ENCODE peak calls at places on chromosomes 3 and 15, in seven cellular contexts. C is thyroid gland; S is SW480; K is fibroblast of mammary gland; P is stimulated activated CD4-positive, alpha-beta T cell treated with anti-CD3 and anti-CD28 coated beads, Interleukin-1b, Interleukin-23, amount 100 ng/mL, for 24 hours; H is brain microvascular endothelial cell; B is globus pallidus. L is an unnamed sample.

GRCh38 chr3:62183087-62183486 is 190.3 kb downstream of the FEZF2 start:
- DNase-seq in C (no peak), S (no peak), K (no peak), P (no peak), H (no peak), B (no peak), L (no peak)

GRCh38 chr3:123546133-123546755 is 38.6 kb downstream of the HACD2 start:
- DNase-seq in C (no peak), S (no peak), K (peak), P (no peak), H (peak), B (peak), L (no peak)

GRCh38 chr3:73661262-73661661 is 36.5 kb upstream of the PDZRN3 start:
- DNase-seq in C (no peak), S (peak), K (peak), P (no peak), H (peak), B (no peak), L (no peak)

GRCh38 chr15:74514039-74514438 is 27.0 kb upstream of the ARID3B start:
- DNase-seq in C (no peak), S (no peak), K (no peak), P (no peak), H (no peak), B (no peak), L (no peak)

GRCh38 chr15:88708256-88709054 is 69.6 kb downstream of the ISG20 start:
- DNase-seq in C (no peak), S (no peak), K (peak), P (no peak), H (peak), B (no peak), L (no peak)

GRCh38 chr3:189937302-189938255 is 183.1 kb downstream of the P3H2 start:
- DNase-seq in C (no peak), S (peak), K (peak), P (no peak), H (peak), B (no peak), L (no peak)

GRCh38 chr3:194304186-194304917 is 46.8 kb downstream of the CPN2 start:
- DNase-seq in C (peak), S (no peak), K (no peak), P (no peak), H (no peak), B (no peak), L (peak)

GRCh38 chr15:67822537-67823370 is 2.6 kb upstream of the SKOR1 start:
- DNase-seq in C (no peak), S (no peak), K (no peak), P (no peak), H (no peak), B (no peak), L (no peak)

GRCh38 chr3:177237206-177237605 is 39.9 kb upstream of the TBL1XR1 start:
- DNase-seq in C (no peak), S (no peak), K (peak), P (no peak), H (no peak), B (no peak), L (no peak)

GRCh38 chr3:120344349-120344748 is 4.8 kb downstream of the LRRC58 start:
- DNase-seq in C (no peak), S (peak), K (peak), P (no peak), H (no peak), B (no peak), L (no peak)

GRCh38 chr3:151604941-151605340 is 128.8 kb upstream of the AADACL2 start:
- DNase-seq in C (no peak), S (no peak), K (no peak), P (no peak), H (peak), B (no peak), L (no peak)

GRCh38 chr3:149480326-149481017 is 6.0 kb downstream of the TM4SF4 start:
- DNase-seq in C (peak), S (peak), K (peak), P (no peak), H (peak), B (peak), L (no peak)

GRCh38 chr15:75620776-75621536 is 4.6 kb downstream of the SNUPN start:
- DNase-seq in C (peak), S (no peak), K (peak), P (no peak), H (peak), B (no peak), L (no peak)

GRCh38 chr3:126212629-126213375 is 32.4 kb upstream of the ALDH1L1 start:
- DNase-seq in C (peak), S (peak), K (peak), P (no peak), H (no peak), B (peak), L (no peak)

GRCh38 chr3:146491303-146491702 is 21.9 kb upstream of the PLSCR2 start:
- DNase-seq in C (no peak), S (no peak), K (peak), P (no peak), H (no peak), B (no peak), L (no peak)

GRCh38 chr3:154122912-154123559 is 1.8 kb downstream of the ARHGEF26 start:
- DNase-seq in C (peak), S (no peak), K (peak), P (no peak), H (peak), B (no peak), L (peak)

GRCh38 chr3:11434017-11434526 is 161.9 kb downstream of the ATG7 start:
- DNase-seq in C (peak), S (no peak), K (peak), P (no peak), H (peak), B (peak), L (no peak)

GRCh38 chr15:25947336-25948080 is 84.4 kb upstream of the ATP10A start:
- DNase-seq in C (no peak), S (peak), K (peak), P (no peak), H (no peak), B (no peak), L (no peak)

GRCh38 chr15:41782486-41783271 is 8.4 kb downstream of the MAPKBP1 start:
- DNase-seq in C (no peak), S (no peak), K (no peak), P (no peak), H (no peak), B (no peak), L (peak)

GRCh38 chr15:40430271-40430805 is 10.4 kb upstream of the BAHD1 start:
- DNase-seq in C (no peak), S (peak), K (peak), P (no peak), H (no peak), B (no peak), L (no peak)

GRCh38 chr15:64461577-64462162 is 1.3 kb downstream of the ZNF609 start:
- DNase-seq in C (peak), S (no peak), K (no peak), P (no peak), H (peak), B (peak), L (no peak)

GRCh38 chr3:54608041-54608440 is 319.8 kb downstream of the LRTM1 start:
- DNase-seq in C (no peak), S (no peak), K (no peak), P (no peak), H (no peak), B (no peak), L (no peak)

GRCh38 chr3:42705962-42706585 is 3.5 kb upstream of the HHATL start:
- DNase-seq in C (no peak), S (no peak), K (no peak), P (no peak), H (no peak), B (no peak), L (no peak)

GRCh38 chr3:125967156-125967555 is 1.8 kb upstream of the ROPN1B start:
- DNase-seq in C (no peak), S (no peak), K (no peak), P (no peak), H (no peak), B (no peak), L (no peak)

GRCh38 chr3:94336076-94336741 is 273.3 kb downstream of the NSUN3 start:
- DNase-seq in C (no peak), S (peak), K (peak), P (no peak), H (peak), B (peak), L (no peak)

GRCh38 chr15:77901921-77902750 is 175.4 kb downstream of the TBC1D2B start:
- DNase-seq in C (no peak), S (no peak), K (no peak), P (no peak), H (no peak), B (no peak), L (no peak)

GRCh38 chr3:174199696-174200095 is 659.4 kb upstream of the NAALADL2 start:
- DNase-seq in C (no peak), S (no peak), K (no peak), P (no peak), H (no peak), B (no peak), L (no peak)

GRCh38 chr3:158347966-158348365 is 223.0 kb upstream of the MLF1 start:
- DNase-seq in C (no peak), S (no peak), K (peak), P (no peak), H (no peak), B (no peak), L (no peak)

GRCh38 chr15:101390060-101390459 is 95.0 kb upstream of the SNRPA1 start:
- DNase-seq in C (no peak), S (no peak), K (no peak), P (no peak), H (no peak), B (no peak), L (no peak)

GRCh38 chr3:4340077-4340410 is 36.9 kb downstream of the SETMAR start:
- DNase-seq in C (no peak), S (no peak), K (no peak), P (no peak), H (no peak), B (no peak), L (no peak)

GRCh38 chr15:60070838-60071493 is 66.9 kb downstream of the FOXB1 start:
- DNase-seq in C (no peak), S (peak), K (peak), P (no peak), H (peak), B (no peak), L (no peak)

GRCh38 chr3:72803573-72803972 is 44.7 kb downstream of the SHQ1 start:
- DNase-seq in C (no peak), S (no peak), K (no peak), P (no peak), H (no peak), B (no peak), L (no peak)

GRCh38 chr15:91706366-91707032 is 147.0 kb upstream of the SLCO3A1 start:
- DNase-seq in C (peak), S (peak), K (peak), P (peak), H (peak), B (peak), L (no peak)

GRCh38 chr3:177827517-177828249 is 630.4 kb upstream of the TBL1XR1 start:
- DNase-seq in C (no peak), S (no peak), K (peak), P (no peak), H (peak), B (no peak), L (no peak)

GRCh38 chr3:132749786-132750185 is 27.6 kb upstream of the NPHP3 start:
- DNase-seq in C (no peak), S (no peak), K (peak), P (no peak), H (peak), B (no peak), L (no peak)

GRCh38 chr3:59659755-59660154 is 609.9 kb upstream of the CFAP20DC start:
- DNase-seq in C (no peak), S (no peak), K (no peak), P (no peak), H (no peak), B (no peak), L (no peak)

L was measured in B cell.